ENCODE peak calls at places on chromosomes 3 and 15, in five cellular contexts. I is gastrocnemius medialis; D is NCI-H1092; N is B cell; A is CD8-positive, alpha-beta memory T cell. B is an unnamed sample.

GRCh38 chr3:13501527-13501926 is 21.4 kb downstream of the HDAC11 start:
- DNase-seq in I (no peak), N (no peak), A (no peak), D (no peak), B (no peak)

GRCh38 chr15:67833504-67834248 is 6.2 kb downstream of the RNU6-1 start:
- DNase-seq in A (no peak), N (peak; percentile 74), D (no peak), I (no peak), B (no peak)

GRCh38 chr3:112759681-112760080 is 87.0 kb downstream of the CD200R1L start:
- DNase-seq in A (no peak), I (no peak), D (peak; percentile 58), N (no peak), B (no peak)

GRCh38 chr3:158702815-158703481 is 29.3 kb downstream of the RARRES1 start:
- DNase-seq in D (no peak), I (no peak), N (no peak), A (no peak), B (no peak)

GRCh38 chr3:2516762-2517441 is 418.2 kb downstream of the CNTN4 start:
- DNase-seq in N (no peak), I (no peak), D (no peak), A (no peak), B (no peak)

GRCh38 chr3:105865016-105865623 is 3.7 kb downstream of the CBLB start:
- DNase-seq in A (no peak), D (no peak), I (no peak), N (no peak), B (no peak)

GRCh38 chr15:53976844-53977392 is 1.3 kb upstream of the UNC13C start:
- DNase-seq in A (no peak), N (no peak), D (no peak), I (peak; percentile 10), B (peak; percentile 51)

GRCh38 chr3:71210257-71211002 is 373.1 kb downstream of the FOXP1 start:
- DNase-seq in I (peak; percentile 69), N (no peak), D (no peak), A (no peak), B (no peak)

GRCh38 chr15:100895721-100896120 is 16.1 kb downstream of the ALDH1A3 start:
- DNase-seq in N (no peak), I (no peak), A (no peak), D (no peak), B (no peak)

GRCh38 chr15:66772967-66773873 is 71.2 kb downstream of the SMAD6 start:
- DNase-seq in A (no peak), D (no peak), I (no peak), N (no peak), B (no peak)

GRCh38 chr3:74636981-74637380 is 22.5 kb upstream of the CNTN3 start:
- DNase-seq in N (no peak), D (no peak), I (no peak), A (no peak), B (no peak)

GRCh38 chr15:33801954-33802353 is 166.3 kb upstream of the CHRM5 start:
- DNase-seq in N (no peak), I (no peak), A (no peak), D (no peak), B (no peak)

GRCh38 chr15:71752604-71753289 is 57.6 kb upstream of the NR2E3 start:
- DNase-seq in A (no peak), I (no peak), N (no peak), D (no peak), B (no peak)

GRCh38 chr3:97984061-97984460 is 11.8 kb upstream of the RIOX2 start:
- DNase-seq in I (no peak), N (no peak), A (no peak), D (no peak), B (no peak)

GRCh38 chr3:197183582-197183981 is 114.8 kb downstream of the DLG1 start:
- DNase-seq in A (no peak), N (no peak), I (no peak), D (peak; percentile 64), B (no peak)

GRCh38 chr3:172751188-172751571 is 654 bp downstream of the ECT2 start:
- DNase-seq in I (no peak), N (no peak), D (no peak), A (no peak), B (no peak)

GRCh38 chr15:81049835-81050234 is 49.1 kb downstream of the TLNRD1 start:
- DNase-seq in D (no peak), N (no peak), A (no peak), I (no peak), B (no peak)

GRCh38 chr15:83092309-83092976 is 15.0 kb upstream of the TM6SF1 start:
- DNase-seq in N (peak; percentile 45), A (no peak), D (no peak), I (peak; percentile 34), B (no peak)

GRCh38 chr15:70096215-70096974 is 1.3 kb downstream of the TLE3 start:
- DNase-seq in N (peak; percentile 61), A (peak; percentile 29), I (no peak), D (no peak), B (no peak)

GRCh38 chr15:66938114-66938830 is 127.1 kb upstream of the SMAD3 start:
- DNase-seq in I (no peak), A (no peak), N (no peak), D (no peak), B (no peak)

GRCh38 chr3:119810018-119810435 is 28.1 kb downstream of the NR1I2 start:
- DNase-seq in A (peak; percentile 12), I (no peak), N (peak; percentile 66), D (peak; percentile 55), B (no peak)

GRCh38 chr15:100893964-100894295 is 14.3 kb downstream of the ALDH1A3 start:
- DNase-seq in D (no peak), I (no peak), N (no peak), A (no peak), B (no peak)

GRCh38 chr15:52112203-52112750 is 298 bp downstream of the BCL2L10 start:
- DNase-seq in D (no peak), I (no peak), N (peak; percentile 78), A (peak; percentile 16), B (no peak)

GRCh38 chr3:161852744-161853143 is 356.1 kb downstream of the OTOL1 start:
- DNase-seq in D (no peak), N (no peak), A (no peak), I (no peak), B (no peak)

GRCh38 chr3:49339593-49339946 is 283 bp downstream of the USP4 start:
- DNase-seq in I (no peak), D (no peak), A (peak; percentile 10), N (peak; percentile 30), B (peak; percentile 19)

GRCh38 chr3:20837676-20838302 is 651.8 kb upstream of the SGO1 start:
- DNase-seq in N (no peak), D (peak; percentile 84), I (no peak), A (no peak), B (no peak)

GRCh38 chr15:40471778-40472130 is 970 bp downstream of the CHST14 start:
- DNase-seq in I (no peak), A (no peak), D (no peak), N (no peak), B (no peak)

GRCh38 chr3:138434875-138435772 is 708 bp downstream of the ESYT3 start:
- DNase-seq in A (no peak), D (no peak), N (no peak), I (no peak), B (no peak)

GRCh38 chr15:64348455-64348854 is 7.5 kb downstream of the CSNK1G1 start:
- DNase-seq in D (no peak), I (no peak), A (no peak), N (no peak), B (no peak)

GRCh38 chr3:15610083-15610482 is 8.5 kb downstream of the BTD start:
- DNase-seq in A (no peak), I (peak; percentile 92), N (no peak), D (no peak), B (no peak)

GRCh38 chr3:31142139-31142538 is 247.7 kb upstream of the GADL1 start:
- DNase-seq in N (no peak), A (no peak), D (no peak), I (no peak), B (no peak)

GRCh38 chr15:92525758-92526245 is 129.8 kb downstream of the FAM174B start:
- DNase-seq in D (no peak), I (no peak), N (no peak), A (no peak), B (no peak)

GRCh38 chr3:119349353-119349752 is 55.2 kb downstream of the ARHGAP31 start:
- DNase-seq in I (no peak), N (no peak), D (no peak), A (no peak), B (peak; percentile 81)

GRCh38 chr15:99631256-99631655 is 65.5 kb downstream of the MEF2A start:
- DNase-seq in D (no peak), I (no peak), N (peak; percentile 57), A (no peak), B (no peak)

B was measured in H1.